ENCODE peak calls at places on chromosome X, in eight cellular contexts. U, L, B, G, A, J, K and Z are unnamed samples.
A peak's percentile ranks its signal among the peaks of the same experiment; 100 is the strongest.

GRCh38 chrX:155997436-155997835 is at the start of gene IL9R:
- DNase-seq in U (no peak), B (no peak), K (no peak), G (peak; percentile 40), A (no peak), L (no peak), J (no peak), Z (no peak)

GRCh38 chrX:149073464-149073863 is 431.6 kb downstream of the IDS start:
- DNase-seq in U (no peak), B (no peak), G (no peak), J (no peak), L (no peak), K (no peak), A (no peak), Z (no peak)

GRCh38 chrX:104315555-104315954 is 60.8 kb upstream of the ESX1 start:
- DNase-seq in B (no peak), J (no peak), L (no peak), U (no peak), K (peak; percentile 20), G (no peak), A (peak; percentile 80), Z (no peak)

GRCh38 chrX:47232197-47232802 is 509 bp upstream of the USP11 start:
- DNase-seq in A (no peak), B (no peak), J (no peak), U (no peak), G (peak; percentile 66), L (no peak), K (no peak), Z (no peak)

GRCh38 chrX:7179446-7179845 is 31.5 kb upstream of the PUDP start:
- DNase-seq in U (no peak), G (no peak), A (no peak), J (no peak), B (no peak), K (no peak), L (no peak), Z (no peak)

GRCh38 chrX:123570011-123570590 is 162.8 kb downstream of the THOC2 start:
- DNase-seq in L (no peak), K (no peak), U (no peak), B (no peak), J (no peak), G (no peak), A (peak; percentile 47), Z (no peak)

GRCh38 chrX:12446342-12447075 is 308.2 kb downstream of the FRMPD4 start:
- DNase-seq in K (peak; percentile 8), U (no peak), A (peak; percentile 38), L (no peak), G (no peak), J (no peak), B (no peak), Z (no peak)

GRCh38 chrX:56995271-56995994 is at the start of gene SPIN3:
- DNase-seq in A (peak; percentile 86), L (peak; percentile 92), G (peak; percentile 84), B (peak; percentile 79), K (peak; percentile 93), U (peak; percentile 89), J (peak; percentile 88), Z (peak; percentile 83)

GRCh38 chrX:40310016-40310415 is 212.3 kb upstream of the BCOR start:
- DNase-seq in B (no peak), K (no peak), G (no peak), J (no peak), A (no peak), U (no peak), L (no peak), Z (no peak)

GRCh38 chrX:70479197-70479969 is 34.7 kb downstream of the DLG3 start:
- DNase-seq in U (no peak), A (peak; percentile 88), J (no peak), K (peak; percentile 58), L (no peak), B (no peak), G (no peak), Z (no peak)

GRCh38 chrX:40172980-40173661 is 75.4 kb upstream of the BCOR start:
- DNase-seq in U (no peak), B (no peak), G (no peak), L (no peak), A (no peak), J (no peak), K (no peak), Z (no peak)

GRCh38 chrX:134908235-134908834 is 82.5 kb upstream of the SMIM10 start:
- DNase-seq in L (no peak), U (no peak), A (peak; percentile 37), K (peak; percentile 36), G (no peak), B (no peak), J (no peak), Z (no peak)

GRCh38 chrX:154779261-154779660 is 16.6 kb downstream of the DKC1 start:
- DNase-seq in L (no peak), B (no peak), G (no peak), J (no peak), U (no peak), K (no peak), A (peak; percentile 12), Z (no peak)

GRCh38 chrX:25079020-25079419 is 63.3 kb upstream of the ARX start:
- DNase-seq in J (no peak), G (no peak), L (no peak), B (no peak), U (no peak), A (no peak), K (no peak), Z (no peak)

GRCh38 chrX:121150217-121150616 is 102.8 kb downstream of the GLUD2 start:
- DNase-seq in A (no peak), K (no peak), U (peak; percentile 50), J (no peak), L (no peak), G (no peak), B (no peak), Z (no peak)

DNA sequence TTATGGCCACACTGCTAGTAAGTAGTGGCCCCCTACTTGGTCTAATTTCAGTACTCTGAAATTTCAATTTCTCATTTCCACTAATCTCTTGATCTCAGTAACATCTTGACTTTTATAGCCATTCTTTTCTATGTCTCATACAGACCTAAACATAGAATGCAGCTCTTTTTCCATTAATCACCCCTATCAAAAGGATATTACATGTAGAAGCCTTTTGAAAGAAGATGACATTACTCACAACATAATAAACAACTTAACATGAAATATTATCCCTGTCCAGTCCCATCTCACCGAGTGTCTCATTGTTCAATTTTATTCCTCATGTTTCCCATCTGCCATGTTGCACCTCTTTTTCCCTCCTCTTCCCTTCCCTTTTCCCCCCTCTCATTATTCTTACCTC is 81.1 kb upstream of the KLHL13 start:
- DNase-seq in G (no peak), L (no peak), U (no peak), K (no peak), A (no peak), B (no peak), J (no peak), Z (no peak)
- H3K4me1 ChIP-seq in G (no peaks in the 10 kb centered on the region), L (no peaks in the 10 kb centered on the region), U (no peaks in the 10 kb centered on the region), K (no peaks in the 10 kb centered on the region), A (no peaks in the 10 kb centered on the region), B (no peaks in the 10 kb centered on the region), J (no peaks in the 10 kb centered on the region), Z (no peaks in the 10 kb centered on the region)

GRCh38 chrX:13695601-13696115 is 6.7 kb downstream of the RAB9A start:
- DNase-seq in B (no peak), A (no peak), U (no peak), L (no peak), J (no peak), K (no peak), G (no peak), Z (no peak)

GRCh38 chrX:13697976-13698375 is 9.0 kb downstream of the RAB9A start:
- DNase-seq in L (no peak), K (no peak), G (no peak), A (no peak), B (no peak), U (no peak), J (no peak), Z (no peak)

GRCh38 chrX:13699183-13699826 is 10.4 kb downstream of the RAB9A start:
- DNase-seq in G (no peak), A (no peak), K (no peak), B (no peak), U (no peak), L (no peak), J (peak; percentile 41), Z (no peak)

GRCh38 chrX:13698432-13698831 is 9.5 kb downstream of the RAB9A start:
- DNase-seq in G (no peak), L (no peak), A (no peak), B (no peak), J (no peak), K (no peak), U (no peak), Z (no peak)

GRCh38 chrX:13697440-13697839 is 8.5 kb downstream of the RAB9A start:
- DNase-seq in G (no peak), A (no peak), J (no peak), U (no peak), L (no peak), B (no peak), K (no peak), Z (no peak)
- H3K4me1 ChIP-seq in G (peaks cover 20% of the 10 kb centered on the region), A (peaks cover 4% of the 10 kb centered on the region), J (peaks cover 15% of the 10 kb centered on the region), U (peaks cover 19% of the 10 kb centered on the region), L (peaks cover 19% of the 10 kb centered on the region), B (peaks cover 5% of the 10 kb centered on the region), K (peaks cover 26% of the 10 kb centered on the region), Z (peaks cover 6% of the 10 kb centered on the region)

GRCh38 chrX:129781134-129782014 is 1.6 kb downstream of the SASH3 start:
- DNase-seq in G (peak; percentile 72), K (no peak), U (no peak), A (no peak), J (peak; percentile 56), L (peak; percentile 76), B (no peak), Z (peak; percentile 75)
- H3K4me1 ChIP-seq in G (no peaks in the 10 kb centered on the region), K (no peaks in the 10 kb centered on the region), U (no peaks in the 10 kb centered on the region), A (peaks cover 12% of the 10 kb centered on the region), J (no peaks in the 10 kb centered on the region), L (no peaks in the 10 kb centered on the region), B (no peaks in the 10 kb centered on the region), Z (peaks cover 27% of the 10 kb centered on the region)

GRCh38 chrX:127732709-127733108 is 319.5 kb downstream of the ACTRT1 start:
- DNase-seq in J (no peak), L (no peak), B (no peak), A (no peak), G (no peak), U (no peak), K (no peak), Z (no peak)
- H3K4me1 ChIP-seq in J (no peaks in the 10 kb centered on the region), L (no peaks in the 10 kb centered on the region), B (no peaks in the 10 kb centered on the region), A (no peaks in the 10 kb centered on the region), G (no peaks in the 10 kb centered on the region), U (peaks cover 8% of the 10 kb centered on the region), K (no peaks in the 10 kb centered on the region), Z (no peaks in the 10 kb centered on the region)

GRCh38 chrX:119676949-119677653 is 15.9 kb downstream of the SEPTIN6 start:
- DNase-seq in K (no peak), L (no peak), B (no peak), A (no peak), J (no peak), U (no peak), G (no peak), Z (no peak)

GRCh38 chrX:119673336-119673735 is 19.6 kb downstream of the SEPTIN6 start:
- DNase-seq in B (no peak), G (no peak), L (no peak), U (no peak), K (no peak), A (no peak), J (no peak), Z (no peak)

GRCh38 chrX:119672252-119672825 is 20.6 kb downstream of the SEPTIN6 start:
- DNase-seq in G (no peak), J (no peak), A (peak; percentile 62), L (no peak), B (no peak), U (no peak), K (no peak), Z (no peak)

GRCh38 chrX:119682019-119682989 is 10.7 kb downstream of the SEPTIN6 start:
- DNase-seq in G (no peak), U (no peak), K (no peak), J (no peak), A (no peak), B (no peak), L (no peak), Z (no peak)

GRCh38 chrX:119677654-119677981 is 15.3 kb downstream of the SEPTIN6 start:
- DNase-seq in B (no peak), J (no peak), L (no peak), U (no peak), K (no peak), A (no peak), G (no peak), Z (no peak)
- H3K4me1 ChIP-seq in B (peaks cover 3% of the 10 kb centered on the region), J (no peaks in the 10 kb centered on the region), L (no peaks in the 10 kb centered on the region), U (no peaks in the 10 kb centered on the region), K (no peaks in the 10 kb centered on the region), A (peaks cover 2% of the 10 kb centered on the region), G (no peaks in the 10 kb centered on the region), Z (peaks cover 6% of the 10 kb centered on the region)